ENCODE peak calls at places on chromosomes 4 and X, in nine cellular contexts. J, U, L, H, S, T, D, P and I are unnamed samples.

GRCh38 chr4:141339966-141340365 is 119.3 kb downstream of the ZNF330 start:
- DNase-seq in D (no peak), S (no peak), P (no peak), T (no peak), J (no peak), U (no peak), H (no peak), L (no peak), I (no peak)

GRCh38 chrX:21883258-21883657 is 27.5 kb downstream of the YY2 start:
- DNase-seq in P (peak), T (no peak), L (peak), H (peak), D (no peak), J (no peak), S (no peak), U (peak), I (no peak)

GRCh38 chrX:120731386-120731785 is 101.5 kb upstream of the C1GALT1C1 start:
- DNase-seq in P (no peak), D (no peak), H (no peak), T (no peak), U (no peak), S (no peak), L (no peak), J (no peak), I (no peak)

GRCh38 chr4:155559915-155560314 is 106.7 kb upstream of the GUCY1A1 start:
- DNase-seq in H (no peak), J (no peak), P (no peak), L (no peak), S (no peak), U (no peak), T (no peak), D (no peak), I (no peak)

GRCh38 chr4:80239480-80239879 is 27.0 kb upstream of the FGF5 start:
- DNase-seq in P (no peak), H (no peak), T (no peak), L (no peak), J (no peak), U (no peak), S (no peak), D (no peak), I (no peak)

GRCh38 chr4:80173387-80173786 is 23.9 kb upstream of the PRDM8 start:
- DNase-seq in D (no peak), P (no peak), H (no peak), S (no peak), L (no peak), J (no peak), T (no peak), U (no peak), I (no peak)

GRCh38 chr4:141131738-141132688 is 1.3 kb downstream of the RNF150 start:
- DNase-seq in H (peak), J (no peak), T (no peak), L (peak), U (peak), D (no peak), P (peak), S (no peak), I (no peak)

GRCh38 chrX:48578661-48579128 is 4.4 kb downstream of the RBM3 start:
- DNase-seq in J (no peak), T (no peak), S (no peak), D (no peak), L (no peak), P (no peak), U (no peak), H (no peak), I (no peak)

GRCh38 chrX:149628280-149628679 is 3.3 kb downstream of the TMEM185A start:
- DNase-seq in J (no peak), H (no peak), P (no peak), S (no peak), U (no peak), T (no peak), D (no peak), L (no peak), I (no peak)

GRCh38 chr4:82842593-82842992 is 44.0 kb upstream of the SCD5 start:
- DNase-seq in D (no peak), P (no peak), T (no peak), L (no peak), H (no peak), J (peak), S (no peak), U (no peak), I (peak)

DNA sequence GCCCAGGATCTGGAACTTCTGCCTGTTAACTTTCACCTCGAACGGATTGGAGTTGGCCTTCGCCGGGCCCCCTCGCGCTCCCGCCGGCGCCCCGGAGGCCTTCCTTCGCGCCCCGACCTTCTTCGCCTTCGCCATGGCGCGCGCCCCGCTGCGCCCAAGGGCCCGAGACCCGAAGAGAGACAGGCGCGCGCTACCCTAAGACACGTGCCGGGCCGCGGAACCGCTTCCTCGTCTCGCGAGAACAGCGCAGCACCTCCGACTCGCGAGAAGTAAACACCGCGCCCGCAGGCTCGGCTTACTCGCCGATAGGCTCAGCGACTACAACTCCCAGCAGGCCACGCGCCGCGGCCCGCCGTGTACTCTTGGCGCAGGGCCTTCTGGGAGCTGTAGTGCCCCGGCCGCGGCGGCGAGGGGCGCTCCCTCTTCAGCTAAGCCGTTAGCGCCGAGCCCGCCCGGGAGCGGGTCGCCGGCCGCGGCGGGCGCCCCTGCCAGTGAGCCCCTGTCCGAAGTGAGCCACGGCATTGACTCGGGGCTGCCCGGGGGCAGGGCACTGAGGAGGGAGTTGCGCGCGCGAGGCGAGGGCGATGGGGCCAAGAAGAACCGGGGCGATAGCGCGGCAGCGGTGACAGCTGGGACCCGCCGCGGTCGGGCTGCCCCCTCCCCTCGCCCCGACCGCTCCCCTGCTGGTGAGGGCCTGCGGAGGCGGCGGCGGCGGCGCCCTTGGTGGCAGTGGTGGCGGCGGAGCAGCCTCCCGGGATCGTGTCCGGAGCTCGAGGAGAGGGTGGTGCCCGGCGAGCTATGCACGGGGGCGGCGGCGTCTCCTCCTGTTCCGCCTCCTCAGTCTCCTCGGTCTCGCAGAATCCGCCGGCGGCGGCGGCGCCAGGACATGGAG is at the start of the genes GRK4 and NOP14:
- DNase-seq in L (peak), J (peak), U (peak), D (peak), H (peak), S (peak), T (peak), P (peak), I (peak)
- TF ChIP-seq POLR2A in L (peak), J (peak), U (no peak), D (peak), H (no peak), S (peak), T (no peak), P (peak), I (peak)

GRCh38 chr4:126955292-126956191 is 677.2 kb upstream of the INTU start:
- DNase-seq in H (peak), D (no peak), S (no peak), T (no peak), P (no peak), L (no peak), J (no peak), U (no peak), I (no peak)
- TF ChIP-seq POLR2A in H (no peak), D (no peak), S (no peak), T (no peak), P (no peak), L (no peak), J (no peak), U (no peak), I (no peak)

GRCh38 chr4:1969928-1970723 is 38.6 kb downstream of the NELFA start:
- DNase-seq in T (no peak), P (no peak), J (no peak), S (no peak), L (no peak), U (peak), D (no peak), H (no peak), I (no peak)
- TF ChIP-seq POLR2A in T (no peak), P (no peak), J (no peak), S (no peak), L (no peak), U (no peak), D (no peak), H (no peak), I (no peak)

GRCh38 chr4:176333076-176333475 is 13.3 kb downstream of the SPCS3 start:
- DNase-seq in D (no peak), U (no peak), T (no peak), H (no peak), J (no peak), L (no peak), S (no peak), P (no peak), I (no peak)
- TF ChIP-seq POLR2A in D (no peak), U (no peak), T (no peak), H (no peak), J (no peak), L (no peak), S (no peak), P (no peak), I (no peak)

DNA sequence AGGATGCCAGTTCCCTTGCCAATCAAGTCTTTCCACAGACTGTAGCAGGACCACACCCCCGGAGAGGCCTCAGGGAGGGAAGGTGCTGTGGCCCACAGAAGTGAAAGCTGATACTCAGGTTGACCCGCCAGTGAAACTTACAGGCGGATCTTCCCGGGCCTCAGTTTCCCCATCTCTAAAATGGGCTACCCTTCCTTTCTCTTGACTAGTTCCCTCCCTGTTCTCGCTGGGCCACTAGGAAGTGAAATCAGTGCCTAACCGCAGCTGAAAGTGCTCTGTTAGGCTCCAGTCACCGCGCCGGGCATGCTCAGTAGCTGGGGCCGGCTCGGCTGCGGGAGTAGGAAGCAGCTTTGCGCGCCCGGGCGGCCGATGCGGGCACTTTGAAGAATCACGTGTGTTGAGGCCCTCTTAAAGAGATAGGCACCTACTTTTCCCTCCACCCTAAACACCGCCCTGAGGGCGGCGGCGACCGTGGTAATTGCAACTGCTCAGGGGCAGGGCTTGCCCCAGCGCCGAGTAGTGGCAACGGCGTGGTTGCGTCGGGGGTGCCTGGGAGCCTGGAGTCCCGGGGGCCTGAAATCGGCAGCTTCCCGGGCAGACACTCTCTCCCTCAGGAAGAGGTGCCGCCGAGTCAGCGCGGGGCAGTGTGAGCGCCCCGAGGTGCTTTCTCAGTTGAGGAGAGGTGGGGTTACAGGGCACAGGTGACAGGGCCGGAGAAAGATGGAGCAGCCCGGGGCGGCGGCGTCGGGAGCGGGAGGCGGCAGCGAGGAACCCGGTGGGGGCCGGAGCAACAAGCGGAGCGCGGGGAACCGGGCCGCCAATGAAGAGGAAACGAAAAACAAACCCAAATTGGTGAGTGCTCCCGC is at the start of gene DIAPH2:
- DNase-seq in J (peak), L (peak), S (peak), P (peak), T (peak), U (peak), D (peak), H (peak), I (peak)
- TF ChIP-seq POLR2A in J (peak), L (no peak), S (no peak), P (peak), T (no peak), U (no peak), D (no peak), H (no peak), I (no peak)